ENCODE peak calls at places on chromosome 13, in ten cellular contexts. One of them, this sample, is unnamed. For H3K4me1, the result is how much of the 10 kb centered on the place peaks cover.

GRCh38 chr13:113880651-113881611 is 17.1 kb upstream of the GAS6 start:
- DNase-seq in esophagus squamous epithelium: no peak
- DNase-seq in stomach: no peak
- DNase-seq in IMR-90: no peak
- DNase-seq in spleen: no peak
- DNase-seq in fibroblast of lung: no peak
- DNase-seq in CD8-positive, alpha-beta memory T cell: no peak
- DNase-seq in heart left ventricle: no peak
- DNase-seq in lower lobe of right lung: no peak
- DNase-seq in ascending aorta: no peak
- DNase-seq in this sample: no peak

GRCh38 chr13:110109140-110109783 is 197.7 kb downstream of the COL4A1 start:
- DNase-seq in esophagus squamous epithelium: no peak
- DNase-seq in stomach: no peak
- DNase-seq in IMR-90: no peak
- DNase-seq in spleen: no peak
- DNase-seq in fibroblast of lung: no peak
- DNase-seq in CD8-positive, alpha-beta memory T cell: no peak
- DNase-seq in heart left ventricle: peak
- DNase-seq in lower lobe of right lung: no peak
- DNase-seq in ascending aorta: no peak
- DNase-seq in this sample: no peak

GRCh38 chr13:40338217-40338616 is 328.2 kb downstream of the FOXO1 start:
- DNase-seq in esophagus squamous epithelium: no peak
- DNase-seq in stomach: no peak
- DNase-seq in IMR-90: no peak
- DNase-seq in spleen: no peak
- DNase-seq in fibroblast of lung: no peak
- DNase-seq in CD8-positive, alpha-beta memory T cell: no peak
- DNase-seq in heart left ventricle: no peak
- DNase-seq in lower lobe of right lung: no peak
- DNase-seq in ascending aorta: no peak
- DNase-seq in this sample: peak

GRCh38 chr13:94335786-94336357 is 143.6 kb downstream of the DCT start:
- DNase-seq in esophagus squamous epithelium: no peak
- DNase-seq in stomach: no peak
- DNase-seq in IMR-90: peak
- DNase-seq in spleen: no peak
- DNase-seq in fibroblast of lung: no peak
- DNase-seq in CD8-positive, alpha-beta memory T cell: no peak
- DNase-seq in heart left ventricle: no peak
- DNase-seq in lower lobe of right lung: no peak
- DNase-seq in ascending aorta: no peak
- DNase-seq in this sample: peak

GRCh38 chr13:99995503-99996176 is 14.1 kb downstream of the ZIC2 start:
- DNase-seq in esophagus squamous epithelium: no peak
- DNase-seq in stomach: no peak
- DNase-seq in IMR-90: no peak
- DNase-seq in spleen: no peak
- DNase-seq in fibroblast of lung: peak
- DNase-seq in CD8-positive, alpha-beta memory T cell: no peak
- DNase-seq in heart left ventricle: no peak
- DNase-seq in lower lobe of right lung: no peak
- DNase-seq in ascending aorta: no peak
- DNase-seq in this sample: no peak

GRCh38 chr13:46359731-46360130 is 27.3 kb downstream of the RUBCNL start:
- DNase-seq in esophagus squamous epithelium: no peak
- DNase-seq in stomach: no peak
- DNase-seq in IMR-90: peak
- DNase-seq in spleen: no peak
- DNase-seq in fibroblast of lung: peak
- DNase-seq in CD8-positive, alpha-beta memory T cell: no peak
- DNase-seq in heart left ventricle: no peak
- DNase-seq in lower lobe of right lung: no peak
- DNase-seq in ascending aorta: no peak
- DNase-seq in this sample: no peak

GRCh38 chr13:24053505-24054251 is 106.8 kb upstream of the SPATA13 start:
- DNase-seq in esophagus squamous epithelium: no peak
- DNase-seq in stomach: peak
- DNase-seq in IMR-90: peak
- DNase-seq in spleen: no peak
- DNase-seq in fibroblast of lung: peak
- DNase-seq in CD8-positive, alpha-beta memory T cell: peak
- DNase-seq in heart left ventricle: peak
- DNase-seq in lower lobe of right lung: peak
- DNase-seq in ascending aorta: no peak
- DNase-seq in this sample: peak

GRCh38 chr13:76036176-76036575 is 400.0 kb downstream of the LMO7 start:
- DNase-seq in esophagus squamous epithelium: no peak
- DNase-seq in stomach: no peak
- DNase-seq in IMR-90: peak
- DNase-seq in spleen: no peak
- DNase-seq in fibroblast of lung: no peak
- DNase-seq in CD8-positive, alpha-beta memory T cell: no peak
- DNase-seq in heart left ventricle: no peak
- DNase-seq in lower lobe of right lung: no peak
- DNase-seq in ascending aorta: no peak
- DNase-seq in this sample: no peak

GRCh38 chr13:40271931-40272775 is 394.3 kb downstream of the FOXO1 start:
- DNase-seq in esophagus squamous epithelium: no peak
- DNase-seq in stomach: peak
- DNase-seq in IMR-90: peak
- DNase-seq in spleen: no peak
- DNase-seq in fibroblast of lung: peak
- DNase-seq in CD8-positive, alpha-beta memory T cell: no peak
- DNase-seq in heart left ventricle: peak
- DNase-seq in lower lobe of right lung: peak
- DNase-seq in ascending aorta: peak
- DNase-seq in this sample: peak

GRCh38 chr13:41284512-41285288 is 21.3 kb upstream of the MTRF1 start:
- DNase-seq in esophagus squamous epithelium: no peak
- DNase-seq in stomach: peak
- DNase-seq in IMR-90: peak
- DNase-seq in spleen: no peak
- DNase-seq in fibroblast of lung: peak
- DNase-seq in CD8-positive, alpha-beta memory T cell: no peak
- DNase-seq in heart left ventricle: no peak
- DNase-seq in lower lobe of right lung: no peak
- DNase-seq in ascending aorta: no peak
- DNase-seq in this sample: no peak

GRCh38 chr13:52405767-52406494 is at the start of gene THSD1:
- DNase-seq in esophagus squamous epithelium: no peak
- DNase-seq in stomach: peak
- DNase-seq in IMR-90: peak
- DNase-seq in spleen: peak
- DNase-seq in fibroblast of lung: peak
- DNase-seq in CD8-positive, alpha-beta memory T cell: peak
- DNase-seq in heart left ventricle: peak
- DNase-seq in lower lobe of right lung: peak
- DNase-seq in ascending aorta: no peak
- DNase-seq in this sample: peak

GRCh38 chr13:48236528-48237353 is 3.7 kb downstream of the ITM2B start:
- DNase-seq in esophagus squamous epithelium: no peak
- DNase-seq in stomach: no peak
- DNase-seq in IMR-90: no peak
- DNase-seq in spleen: no peak
- DNase-seq in fibroblast of lung: peak
- DNase-seq in CD8-positive, alpha-beta memory T cell: no peak
- DNase-seq in heart left ventricle: no peak
- DNase-seq in lower lobe of right lung: no peak
- DNase-seq in ascending aorta: no peak
- DNase-seq in this sample: no peak

GRCh38 chr13:113954046-113954841 is 19.6 kb downstream of the C13orf46 start:
- DNase-seq in esophagus squamous epithelium: no peak
- DNase-seq in stomach: no peak
- DNase-seq in IMR-90: no peak
- DNase-seq in spleen: peak
- DNase-seq in fibroblast of lung: no peak
- DNase-seq in CD8-positive, alpha-beta memory T cell: no peak
- DNase-seq in heart left ventricle: no peak
- DNase-seq in lower lobe of right lung: peak
- DNase-seq in ascending aorta: no peak
- DNase-seq in this sample: no peak

GRCh38 chr13:19606737-19607136 is 26.7 kb upstream of the MPHOSPH8 start:
- DNase-seq in esophagus squamous epithelium: no peak
- DNase-seq in stomach: no peak
- DNase-seq in IMR-90: no peak
- DNase-seq in spleen: no peak
- DNase-seq in fibroblast of lung: no peak
- DNase-seq in CD8-positive, alpha-beta memory T cell: no peak
- DNase-seq in heart left ventricle: no peak
- DNase-seq in lower lobe of right lung: no peak
- DNase-seq in ascending aorta: no peak
- DNase-seq in this sample: no peak
- H3K4me3 ChIP-seq in esophagus squamous epithelium: no peak
- H3K4me3 ChIP-seq in stomach: no peak
- H3K4me3 ChIP-seq in IMR-90: no peak
- H3K4me3 ChIP-seq in spleen: no peak
- H3K4me3 ChIP-seq in fibroblast of lung: no peak
- H3K4me3 ChIP-seq in CD8-positive, alpha-beta memory T cell: no peak
- H3K4me3 ChIP-seq in heart left ventricle: no peak
- H3K4me3 ChIP-seq in lower lobe of right lung: no peak
- H3K4me3 ChIP-seq in ascending aorta: no peak
- H3K4me3 ChIP-seq in this sample: no peak

DNA sequence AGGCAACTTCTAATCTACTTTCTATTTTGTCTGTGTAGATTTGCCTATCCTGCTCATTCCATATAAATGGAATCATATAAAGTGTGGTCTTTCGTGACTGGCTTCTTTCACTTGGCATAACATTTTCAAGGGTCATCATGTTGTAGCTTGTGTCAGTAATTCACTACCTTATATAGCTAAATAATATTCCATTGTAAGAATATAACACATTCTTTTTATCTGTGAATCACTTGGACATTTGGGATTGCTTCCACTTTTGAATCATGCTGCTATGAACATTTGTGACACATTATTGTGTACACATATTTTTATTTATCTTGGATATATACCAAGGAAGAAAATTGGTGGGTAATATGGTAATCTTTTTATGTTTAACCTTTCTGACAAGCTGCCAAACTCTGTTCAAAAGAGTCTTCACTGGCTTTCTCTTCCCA is 89.0 kb upstream of the CSNK1A1L start:
- DNase-seq in esophagus squamous epithelium: no peak
- DNase-seq in stomach: no peak
- DNase-seq in IMR-90: peak
- DNase-seq in spleen: no peak
- DNase-seq in fibroblast of lung: peak
- DNase-seq in CD8-positive, alpha-beta memory T cell: no peak
- DNase-seq in heart left ventricle: no peak
- DNase-seq in lower lobe of right lung: no peak
- DNase-seq in ascending aorta: no peak
- DNase-seq in this sample: no peak
- H3K27ac ChIP-seq in esophagus squamous epithelium: no peak
- H3K27ac ChIP-seq in stomach: no peak
- H3K27ac ChIP-seq in IMR-90: no peak
- H3K27ac ChIP-seq in spleen: no peak
- H3K27ac ChIP-seq in fibroblast of lung: no peak
- H3K27ac ChIP-seq in CD8-positive, alpha-beta memory T cell: no peak
- H3K27ac ChIP-seq in heart left ventricle: no peak
- H3K27ac ChIP-seq in lower lobe of right lung: no peak
- H3K27ac ChIP-seq in ascending aorta: no peak
- H3K27ac ChIP-seq in this sample: no peak

GRCh38 chr13:79194727-79195126 is 211.3 kb downstream of the RBM26 start:
- DNase-seq in esophagus squamous epithelium: no peak
- DNase-seq in stomach: no peak
- DNase-seq in IMR-90: no peak
- DNase-seq in spleen: no peak
- DNase-seq in fibroblast of lung: no peak
- DNase-seq in CD8-positive, alpha-beta memory T cell: no peak
- DNase-seq in heart left ventricle: no peak
- DNase-seq in lower lobe of right lung: no peak
- DNase-seq in ascending aorta: no peak
- DNase-seq in this sample: no peak
- H3K4me1 ChIP-seq in esophagus squamous epithelium: under half
- H3K4me1 ChIP-seq in stomach: under half
- H3K4me1 ChIP-seq in IMR-90: under half
- H3K4me1 ChIP-seq in spleen: under half
- H3K4me1 ChIP-seq in fibroblast of lung: under half
- H3K4me1 ChIP-seq in CD8-positive, alpha-beta memory T cell: under half
- H3K4me1 ChIP-seq in heart left ventricle: under half
- H3K4me1 ChIP-seq in lower lobe of right lung: under half
- H3K4me1 ChIP-seq in ascending aorta: under half
- H3K4me1 ChIP-seq in this sample: under half

GRCh38 chr13:25371158-25371557 is 616 bp upstream of the ATP8A2 start:
- DNase-seq in esophagus squamous epithelium: no peak
- DNase-seq in stomach: no peak
- DNase-seq in IMR-90: no peak
- DNase-seq in spleen: no peak
- DNase-seq in fibroblast of lung: no peak
- DNase-seq in CD8-positive, alpha-beta memory T cell: no peak
- DNase-seq in heart left ventricle: no peak
- DNase-seq in lower lobe of right lung: no peak
- DNase-seq in ascending aorta: no peak
- DNase-seq in this sample: no peak
- H3K4me3 ChIP-seq in esophagus squamous epithelium: no peak
- H3K4me3 ChIP-seq in stomach: no peak
- H3K4me3 ChIP-seq in IMR-90: no peak
- H3K4me3 ChIP-seq in spleen: no peak
- H3K4me3 ChIP-seq in fibroblast of lung: no peak
- H3K4me3 ChIP-seq in CD8-positive, alpha-beta memory T cell: no peak
- H3K4me3 ChIP-seq in heart left ventricle: no peak
- H3K4me3 ChIP-seq in lower lobe of right lung: no peak
- H3K4me3 ChIP-seq in ascending aorta: peak
- H3K4me3 ChIP-seq in this sample: no peak

DNA sequence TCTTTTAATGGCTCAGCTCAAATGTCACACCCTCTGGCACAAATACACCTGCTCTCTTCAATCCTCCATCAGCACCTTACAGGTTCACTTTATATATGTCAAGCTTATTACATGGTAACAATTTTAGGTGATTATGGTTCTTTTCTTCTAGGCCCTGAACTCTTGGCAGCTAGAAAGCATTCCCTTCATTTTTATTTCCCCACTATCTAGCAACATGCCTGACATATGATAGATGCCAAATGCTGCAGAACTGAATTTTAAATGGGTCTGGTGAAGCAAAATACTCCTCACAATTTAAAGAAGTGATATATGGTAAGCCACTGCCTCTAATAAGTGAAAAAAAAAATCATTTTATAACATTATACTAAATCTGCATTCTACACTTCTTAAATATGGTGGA is 95.2 kb downstream of the USP12 start:
- DNase-seq in esophagus squamous epithelium: no peak
- DNase-seq in stomach: no peak
- DNase-seq in IMR-90: peak
- DNase-seq in spleen: no peak
- DNase-seq in fibroblast of lung: peak
- DNase-seq in CD8-positive, alpha-beta memory T cell: no peak
- DNase-seq in heart left ventricle: no peak
- DNase-seq in lower lobe of right lung: no peak
- DNase-seq in ascending aorta: no peak
- DNase-seq in this sample: no peak
- H3K27ac ChIP-seq in esophagus squamous epithelium: no peak
- H3K27ac ChIP-seq in stomach: no peak
- H3K27ac ChIP-seq in IMR-90: peak
- H3K27ac ChIP-seq in spleen: no peak
- H3K27ac ChIP-seq in fibroblast of lung: no peak
- H3K27ac ChIP-seq in CD8-positive, alpha-beta memory T cell: no peak
- H3K27ac ChIP-seq in heart left ventricle: no peak
- H3K27ac ChIP-seq in lower lobe of right lung: no peak
- H3K27ac ChIP-seq in ascending aorta: no peak
- H3K27ac ChIP-seq in this sample: no peak

GRCh38 chr13:50001287-50001686 is 4.4 kb downstream of the TRIM13 start:
- DNase-seq in esophagus squamous epithelium: no peak
- DNase-seq in stomach: no peak
- DNase-seq in IMR-90: no peak
- DNase-seq in spleen: no peak
- DNase-seq in fibroblast of lung: no peak
- DNase-seq in CD8-positive, alpha-beta memory T cell: no peak
- DNase-seq in heart left ventricle: no peak
- DNase-seq in lower lobe of right lung: no peak
- DNase-seq in ascending aorta: no peak
- DNase-seq in this sample: no peak
- H3K4me1 ChIP-seq in esophagus squamous epithelium: under half
- H3K4me1 ChIP-seq in stomach: half or more
- H3K4me1 ChIP-seq in IMR-90: under half
- H3K4me1 ChIP-seq in spleen: half or more
- H3K4me1 ChIP-seq in fibroblast of lung: under half
- H3K4me1 ChIP-seq in CD8-positive, alpha-beta memory T cell: under half
- H3K4me1 ChIP-seq in heart left ventricle: half or more
- H3K4me1 ChIP-seq in lower lobe of right lung: half or more
- H3K4me1 ChIP-seq in ascending aorta: under half
- H3K4me1 ChIP-seq in this sample: under half

This sample was measured in SJCRH30.